ENCODE peak calls at places on chromosomes 7 and 10, in seven cellular contexts. T is endodermal cell, U is brain microvascular endothelial cell, Z is MM.1S, X is testis, O is heart right ventricle, S is kidney epithelial cell. M is an unnamed sample.

GRCh38 chr7:15478401-15478800 is 83.4 kb downstream of the AGMO start:
- DNase-seq in T (no peak), U (no peak), Z (no peak), X (no peak), O (no peak), S (no peak), M (no peak)

GRCh38 chr7:156827587-156828203 is 65.3 kb downstream of the LMBR1 start:
- DNase-seq in T (no peak), U (peak; percentile 9), Z (peak; percentile 22), X (no peak), O (no peak), S (no peak), M (peak; percentile 58)

GRCh38 chr10:96125142-96125515 is 5.0 kb upstream of the ZNF518A start:
- DNase-seq in T (no peak), U (no peak), Z (no peak), X (no peak), O (no peak), S (no peak), M (peak; percentile 19)

GRCh38 chr10:85124592-85124991 is 796.2 kb downstream of the CCSER2 start:
- DNase-seq in T (no peak), U (no peak), Z (no peak), X (peak; percentile 25), O (peak; percentile 9), S (no peak), M (peak; percentile 13)

GRCh38 chr7:90473819-90474218 is 4.4 kb downstream of the PTTG1IP2 start:
- DNase-seq in T (no peak), U (no peak), Z (no peak), X (no peak), O (no peak), S (no peak), M (peak; percentile 41)

GRCh38 chr7:120554960-120555571 is 282.1 kb downstream of the KCND2 start:
- DNase-seq in T (peak; percentile 73), U (peak; percentile 64), Z (peak; percentile 73), X (peak; percentile 74), O (peak; percentile 13), S (peak; percentile 14), M (peak; percentile 77)

GRCh38 chr7:75667938-75668337 is 70.8 kb downstream of the HIP1 start:
- DNase-seq in T (no peak), U (no peak), Z (no peak), X (no peak), O (no peak), S (no peak), M (no peak)

GRCh38 chr7:144403649-144404061 is at the start of gene NOBOX:
- DNase-seq in T (no peak), U (no peak), Z (no peak), X (no peak), O (no peak), S (no peak), M (no peak)

GRCh38 chr10:82190432-82191260 is 315.7 kb downstream of the NRG3 start:
- DNase-seq in T (no peak), U (no peak), Z (no peak), X (no peak), O (no peak), S (no peak), M (peak; percentile 5)

GRCh38 chr7:78510580-78511188 is 712.1 kb downstream of the PHTF2 start:
- DNase-seq in T (peak; percentile 83), U (peak; percentile 27), Z (peak; percentile 80), X (peak; percentile 49), O (peak; percentile 6), S (no peak), M (peak; percentile 65)

GRCh38 chr7:43439631-43440401 is 143.1 kb upstream of the STK17A start:
- DNase-seq in T (peak; percentile 87), U (peak; percentile 12), Z (peak; percentile 56), X (peak; percentile 63), O (no peak), S (no peak), M (peak; percentile 65)

GRCh38 chr10:31317652-31318381 is 1.2 kb upstream of the ZEB1 start:
- DNase-seq in T (no peak), U (no peak), Z (peak; percentile 75), X (no peak), O (no peak), S (peak; percentile 62), M (no peak)

GRCh38 chr10:6171891-6172354 is 30.8 kb upstream of the PFKFB3 start:
- DNase-seq in T (no peak), U (peak; percentile 95), Z (no peak), X (peak; percentile 74), O (peak; percentile 79), S (no peak), M (peak; percentile 90)

GRCh38 chr10:22338260-22338894 is 6.9 kb upstream of the SPAG6 start:
- DNase-seq in T (no peak), U (no peak), Z (no peak), X (no peak), O (no peak), S (no peak), M (no peak)

GRCh38 chr7:105298004-105298403 is 90.7 kb downstream of the SRPK2 start:
- DNase-seq in T (no peak), U (no peak), Z (no peak), X (no peak), O (no peak), S (no peak), M (no peak)

GRCh38 chr7:43758861-43759683 is 592 bp downstream of the BLVRA start:
- DNase-seq in T (peak; percentile 80), U (peak; percentile 9), Z (peak; percentile 42), X (no peak), O (peak; percentile 15), S (no peak), M (peak; percentile 41)

GRCh38 chr7:92797693-92798092 is 38.7 kb downstream of the CDK6 start:
- DNase-seq in T (no peak), U (no peak), Z (no peak), X (no peak), O (peak; percentile 48), S (no peak), M (peak; percentile 58)

GRCh38 chr10:71748671-71749191 is 24.6 kb downstream of the VSIR start:
- DNase-seq in T (peak; percentile 49), U (no peak), Z (peak; percentile 89), X (peak; percentile 76), O (peak; percentile 81), S (no peak), M (no peak)

GRCh38 chr10:1190791-1191490 is 134.8 kb downstream of the WDR37 start:
- DNase-seq in T (no peak), U (no peak), Z (no peak), X (no peak), O (no peak), S (no peak), M (no peak)

GRCh38 chr10:69316313-69317059 is 38.2 kb downstream of the HK1 start:
- DNase-seq in T (peak; percentile 53), U (peak; percentile 23), Z (no peak), X (no peak), O (no peak), S (no peak), M (peak; percentile 55)

GRCh38 chr10:62038609-62039190 is 137.2 kb downstream of the ARID5B start:
- DNase-seq in T (peak; percentile 85), U (peak; percentile 75), Z (peak; percentile 83), X (peak; percentile 80), O (peak; percentile 86), S (no peak), M (peak; percentile 87)

GRCh38 chr7:43694399-43694748 is 34.9 kb downstream of the COA1 start:
- DNase-seq in T (no peak), U (peak; percentile 70), Z (no peak), X (no peak), O (no peak), S (no peak), M (peak; percentile 87)

GRCh38 chr10:121926669-121927360 is 1.0 kb downstream of the ATE1 start:
- DNase-seq in T (no peak), U (peak; percentile 16), Z (peak; percentile 27), X (no peak), O (no peak), S (no peak), M (peak; percentile 52)

GRCh38 chr7:148286150-148286549 is 304.4 kb upstream of the C7orf33 start:
- DNase-seq in T (no peak), U (peak; percentile 12), Z (peak; percentile 11), X (no peak), O (no peak), S (no peak), M (peak; percentile 12)
- TF ChIP-seq CTCF in T (peak; percentile 81), U (no peak), Z (peak; percentile 55), X (no peak), O (no peak), S (peak; percentile 60), M (no peak)

GRCh38 chr10:13492493-13493180 is 36.2 kb downstream of the BEND7 start:
- DNase-seq in T (no peak), U (no peak), Z (no peak), X (no peak), O (no peak), S (no peak), M (no peak)
- H3K4me3 ChIP-seq in T (no peak overlapping the region), U (no peak overlapping the region), Z (no peak overlapping the region), X (no peak overlapping the region), O (no peak overlapping the region), S (no peak overlapping the region), M (no peak overlapping the region)

GRCh38 chr10:132984801-132985545 is 42.6 kb upstream of the CFAP46 start:
- DNase-seq in T (peak; percentile 91), U (no peak), Z (no peak), X (no peak), O (no peak), S (no peak), M (no peak)

GRCh38 chr10:132985546-132985900 is 43.2 kb upstream of the CFAP46 start:
- DNase-seq in T (no peak), U (no peak), Z (no peak), X (no peak), O (no peak), S (no peak), M (no peak)

GRCh38 chr10:132986978-132987377 is 44.6 kb upstream of the CFAP46 start:
- DNase-seq in T (no peak), U (no peak), Z (no peak), X (no peak), O (no peak), S (no peak), M (no peak)

GRCh38 chr10:132986576-132986975 is 44.2 kb upstream of the CFAP46 start:
- DNase-seq in T (no peak), U (no peak), Z (no peak), X (no peak), O (no peak), S (no peak), M (no peak)

GRCh38 chr10:132986076-132986475 is 43.7 kb upstream of the CFAP46 start:
- DNase-seq in T (no peak), U (no peak), Z (no peak), X (no peak), O (no peak), S (no peak), M (no peak)
- TF ChIP-seq CTCF in T (no peak), U (no peak), Z (no peak), X (no peak), O (no peak), S (no peak), M (no peak)

DNA sequence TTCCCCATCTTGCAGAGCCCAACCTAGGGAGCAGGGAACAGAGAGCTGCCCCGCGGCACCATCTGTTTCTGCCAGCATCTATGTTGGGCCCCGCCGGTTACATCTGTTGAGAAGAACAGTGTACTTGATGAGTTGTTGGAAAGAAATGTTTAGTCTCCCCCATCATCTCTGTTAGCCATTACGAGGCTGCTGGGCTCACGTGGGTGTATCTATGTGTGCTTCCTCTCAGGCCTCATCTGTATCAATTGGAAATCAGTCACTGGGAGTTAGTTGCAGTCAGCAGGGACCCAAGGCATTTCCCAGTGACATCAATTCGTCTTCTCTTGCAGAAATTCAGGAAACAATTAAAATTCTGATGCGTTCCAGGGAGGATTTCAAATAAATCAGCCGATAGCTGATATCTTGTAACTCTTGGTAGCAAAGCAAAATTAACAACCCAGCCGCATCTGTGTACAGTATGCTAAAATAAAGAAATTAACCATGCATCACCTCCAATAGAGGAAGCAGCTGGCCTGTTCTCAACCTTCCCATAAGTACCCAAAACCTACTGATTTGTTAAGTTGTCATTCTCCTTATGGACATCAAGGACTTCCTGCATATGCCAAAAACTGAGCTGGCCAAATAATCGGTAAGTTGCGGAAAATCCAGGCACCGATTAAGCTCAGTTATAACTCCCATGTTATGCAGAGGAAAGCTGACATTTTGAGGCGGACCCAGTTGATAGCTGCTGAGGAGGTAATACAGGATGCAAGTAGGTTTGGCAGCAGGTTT is 725.3 kb upstream of the GALNT17 start:
- DNase-seq in T (no peak), U (no peak), Z (no peak), X (no peak), O (no peak), S (no peak), M (no peak)
- H3K4me3 ChIP-seq in T (no peak overlapping the region), U (no peak overlapping the region), Z (no peak overlapping the region), X (no peak overlapping the region), O (no peak overlapping the region), S (no peak overlapping the region), M (no peak overlapping the region)

M was measured in cardiac fibroblast.